ENCODE peak calls at places on chromosomes 2 and 18, in five cellular contexts. D is AG04450; K is CD8-positive, alpha-beta T cell; Y is BE2C; O is right lobe of liver. T is an unnamed sample. For H3K9me3, the result is how much of the 10 kb centered on the place peaks cover.

GRCh38 chr2:108215794-108216211 is 24.0 kb upstream of the SULT1C3 start:
- DNase-seq in K (no peak), D (no peak), Y (no peak), O (peak), T (no peak)

GRCh38 chr2:1883476-1883875 is 139.2 kb upstream of the PXDN start:
- DNase-seq in O (peak), D (no peak), Y (no peak), K (no peak), T (no peak)

GRCh38 chr2:156380117-156380645 is 47.7 kb upstream of the NR4A2 start:
- DNase-seq in O (no peak), D (no peak), Y (no peak), K (no peak), T (no peak)

GRCh38 chr2:62423235-62423634 is 82.8 kb downstream of the TMEM17 start:
- DNase-seq in O (no peak), Y (no peak), D (no peak), K (no peak), T (no peak)

GRCh38 chr2:27714053-27714452 is 50.4 kb downstream of the SLC4A1AP start:
- DNase-seq in D (no peak), O (no peak), K (no peak), Y (no peak), T (no peak)

GRCh38 chr2:134792147-134792546 is 46.3 kb upstream of the ACMSD start:
- DNase-seq in D (no peak), Y (no peak), K (no peak), O (no peak), T (no peak)

GRCh38 chr2:217166241-217166640 is 306.4 kb upstream of the TNP1 start:
- DNase-seq in K (no peak), O (no peak), D (no peak), Y (peak), T (no peak)

GRCh38 chr2:16671760-16672159 is 6.1 kb upstream of the CYRIA start:
- DNase-seq in K (no peak), O (no peak), Y (no peak), D (no peak), T (no peak)

GRCh38 chr2:16665746-16666452 is at the start of gene CYRIA:
- DNase-seq in Y (peak), D (no peak), O (peak), K (peak), T (peak)

GRCh38 chr2:37506407-37507068 is 162.1 kb downstream of the QPCT start:
- DNase-seq in D (peak), Y (peak), O (no peak), K (no peak), T (no peak)

GRCh38 chr18:38241736-38242135 is 676.1 kb upstream of the CELF4 start:
- DNase-seq in Y (no peak), K (no peak), D (no peak), O (no peak), T (no peak)

GRCh38 chr2:109373791-109374547 is 239.8 kb downstream of the SEPTIN10 start:
- DNase-seq in D (no peak), Y (no peak), O (peak), K (no peak), T (no peak)

GRCh38 chr2:109435066-109435690 is 178.6 kb downstream of the SEPTIN10 start:
- DNase-seq in D (no peak), O (no peak), Y (no peak), K (no peak), T (no peak)

DNA sequence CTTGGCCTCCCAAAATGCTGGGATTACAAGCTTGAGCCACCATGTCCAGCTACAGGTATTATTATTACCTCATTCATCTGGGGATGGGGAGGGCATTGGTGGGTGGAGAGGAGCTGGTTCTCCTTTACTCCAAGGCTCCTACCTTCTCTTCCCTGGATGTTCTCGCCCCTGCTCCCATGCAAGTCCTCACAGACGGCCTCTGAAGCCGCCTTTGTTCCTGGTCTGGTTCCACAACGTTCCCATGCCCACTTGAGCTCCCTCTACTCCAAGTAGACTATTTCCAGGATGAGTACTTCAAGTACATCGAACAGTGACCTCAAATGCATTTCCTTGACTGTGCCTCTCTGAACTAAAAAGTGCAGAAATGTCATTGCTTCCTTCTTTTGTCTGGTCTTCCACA is 3.2 kb upstream of the SLC20A1 start:
- DNase-seq in D (no peak), Y (no peak), K (no peak), O (no peak), T (no peak)
- H3K9me3 ChIP-seq in D (under half), Y (under half), K (under half), O (under half), T (under half)

GRCh38 chr2:186784930-186785329 is 64.0 kb downstream of the ZSWIM2 start:
- DNase-seq in O (no peak), D (no peak), K (no peak), Y (no peak), T (no peak)
- H3K9me3 ChIP-seq in O (under half), D (under half), K (under half), Y (under half), T (under half)

DNA sequence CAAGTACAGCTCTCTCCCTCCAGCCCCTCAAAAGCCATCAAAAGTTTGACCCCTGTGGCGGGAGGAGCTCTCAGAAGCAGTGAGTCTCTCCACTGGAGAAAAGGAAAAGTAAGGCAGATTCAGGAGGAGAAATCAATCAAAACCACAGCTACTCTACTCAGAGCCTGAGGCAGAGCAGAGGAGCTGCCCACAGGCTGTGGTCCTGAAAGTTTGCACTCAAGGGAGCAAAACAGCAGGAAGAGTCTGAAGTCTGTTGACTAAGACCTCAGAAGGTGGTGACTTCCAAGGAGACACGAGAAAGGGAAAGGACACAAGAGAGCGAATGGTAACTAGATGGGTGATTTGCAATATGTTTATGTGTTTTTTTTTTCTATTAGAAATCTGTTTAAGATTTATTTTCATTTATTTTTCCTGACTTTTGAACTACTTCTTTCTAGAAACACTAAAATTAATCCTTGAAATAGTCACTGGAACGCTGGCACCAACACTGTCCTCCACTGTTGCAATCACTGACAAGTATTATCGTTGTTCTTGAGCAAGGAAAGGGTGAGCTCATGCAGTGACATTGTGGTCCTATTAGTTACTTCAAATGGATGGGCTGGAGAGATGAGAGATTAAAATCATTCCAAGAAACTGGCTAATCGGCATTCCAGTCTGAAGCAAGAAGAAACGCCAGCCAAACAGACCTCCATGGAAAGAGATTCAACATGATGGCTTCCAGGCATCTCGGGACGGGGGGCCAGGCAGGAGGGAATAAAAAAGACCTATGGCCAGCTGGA is 35.8 kb downstream of the PID1 start:
- DNase-seq in K (no peak), Y (no peak), D (no peak), O (no peak), T (no peak)
- H3K9me3 ChIP-seq in K (under half), Y (under half), D (under half), O (under half), T (under half)

GRCh38 chr18:59268127-59268721 is 5.0 kb downstream of the RAX start:
- DNase-seq in O (no peak), D (no peak), Y (no peak), K (no peak), T (no peak)
- H3K9me3 ChIP-seq in O (under half), D (under half), Y (under half), K (under half), T (under half)

GRCh38 chr2:63983986-63984605 is 35.1 kb downstream of the VPS54 start:
- DNase-seq in Y (no peak), K (no peak), D (no peak), O (no peak), T (no peak)

GRCh38 chr2:63981702-63982103 is 37.5 kb downstream of the VPS54 start:
- DNase-seq in O (no peak), Y (no peak), D (no peak), K (no peak), T (no peak)

GRCh38 chr2:63977904-63978303 is 41.3 kb downstream of the VPS54 start:
- DNase-seq in Y (no peak), K (no peak), O (no peak), D (no peak), T (no peak)

GRCh38 chr2:63982335-63982734 is 36.9 kb downstream of the VPS54 start:
- DNase-seq in D (no peak), K (no peak), O (no peak), Y (no peak), T (no peak)

DNA sequence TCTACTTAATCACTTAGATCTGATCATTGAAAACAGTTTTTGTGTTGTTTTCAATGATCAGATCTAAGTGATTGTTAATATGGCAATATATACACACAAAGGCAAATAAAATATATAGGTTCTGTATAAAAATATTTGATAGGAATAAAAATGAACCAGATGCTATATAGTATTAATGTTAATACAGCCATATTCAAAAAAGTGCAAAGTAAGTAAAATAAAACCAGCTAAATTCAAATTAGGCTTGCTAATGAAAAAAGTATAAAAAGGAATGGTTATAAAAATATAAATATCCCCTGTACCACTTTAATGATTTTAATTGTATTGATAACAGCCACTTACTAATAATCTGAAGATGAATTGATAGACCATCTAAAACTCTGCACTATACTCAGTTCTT is 38.4 kb downstream of the VPS54 start:
- DNase-seq in K (no peak), O (no peak), D (no peak), Y (no peak), T (no peak)
- H3K9me3 ChIP-seq in K (under half), O (under half), D (under half), Y (under half), T (under half)

GRCh38 chr18:71899183-71899582 is 645.0 kb downstream of the CBLN2 start:
- DNase-seq in D (no peak), Y (no peak), K (no peak), O (no peak), T (no peak)
- H3K9me3 ChIP-seq in D (under half), Y (under half), K (under half), O (under half), T (under half)

DNA sequence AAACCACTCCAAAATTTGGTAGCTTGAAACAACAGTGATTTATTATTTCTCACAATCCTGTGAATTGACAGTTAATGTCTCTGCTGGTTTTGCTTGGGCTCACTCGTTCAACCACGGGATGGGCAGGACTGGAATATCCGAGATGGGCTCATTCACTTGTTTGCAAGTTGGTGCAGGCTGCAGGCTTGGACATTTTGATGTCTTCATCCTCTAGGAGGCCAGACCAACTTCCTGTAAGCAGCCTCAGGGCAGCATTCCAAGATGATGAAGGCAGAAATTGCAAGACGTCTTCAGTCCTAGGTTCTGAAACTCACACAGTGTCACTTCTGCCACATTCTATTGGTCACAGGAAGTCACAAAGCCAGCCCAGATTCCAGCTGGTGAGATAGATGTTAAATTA is 47.1 kb downstream of the GPR39 start:
- DNase-seq in Y (no peak), O (no peak), K (no peak), D (no peak), T (no peak)
- H3K9me3 ChIP-seq in Y (under half), O (under half), K (under half), D (under half), T (under half)